ENCODE peak calls at places on chromosomes 2 and 18, in five cellular contexts. M, P, O, F and V are unnamed samples.

GRCh38 chr2:240205348-240205747 is 64.9 kb upstream of the OTOS start:
- DNase-seq in P (no peak), F (no peak), M (peak), O (no peak), V (no peak)

GRCh38 chr2:227407601-227408089 is 19.9 kb upstream of the SCYGR1 start:
- DNase-seq in F (no peak), P (no peak), M (no peak), O (peak), V (peak)

GRCh38 chr2:160433466-160434172 is 60.0 kb downstream of the RBMS1 start:
- DNase-seq in O (no peak), P (peak), F (no peak), M (no peak), V (peak)

GRCh38 chr18:40019797-40020392 is 1935.1 kb upstream of the PIK3C3 start:
- DNase-seq in P (no peak), M (no peak), O (no peak), F (no peak), V (no peak)

GRCh38 chr18:27585602-27586173 is 400.6 kb upstream of the CHST9 start:
- DNase-seq in M (no peak), F (no peak), P (no peak), O (no peak), V (no peak)

GRCh38 chr2:239814136-239814916 is 210.8 kb downstream of the NDUFA10 start:
- DNase-seq in P (no peak), O (peak), F (peak), M (no peak), V (no peak)

GRCh38 chr18:29181151-29181901 is 1004.4 kb upstream of the CDH2 start:
- DNase-seq in P (peak), O (no peak), M (no peak), F (peak), V (no peak)

GRCh38 chr2:183162362-183162761 is 38.1 kb downstream of the NUP35 start:
- DNase-seq in M (no peak), F (no peak), P (no peak), O (no peak), V (no peak)

GRCh38 chr2:173075781-173076556 is at the start of gene MAP3K20:
- DNase-seq in F (peak), P (peak), O (peak), M (peak), V (peak)

GRCh38 chr18:54612237-54612636 is 21.2 kb downstream of the DYNAP start:
- DNase-seq in O (no peak), M (no peak), F (peak), P (no peak), V (no peak)

DNA sequence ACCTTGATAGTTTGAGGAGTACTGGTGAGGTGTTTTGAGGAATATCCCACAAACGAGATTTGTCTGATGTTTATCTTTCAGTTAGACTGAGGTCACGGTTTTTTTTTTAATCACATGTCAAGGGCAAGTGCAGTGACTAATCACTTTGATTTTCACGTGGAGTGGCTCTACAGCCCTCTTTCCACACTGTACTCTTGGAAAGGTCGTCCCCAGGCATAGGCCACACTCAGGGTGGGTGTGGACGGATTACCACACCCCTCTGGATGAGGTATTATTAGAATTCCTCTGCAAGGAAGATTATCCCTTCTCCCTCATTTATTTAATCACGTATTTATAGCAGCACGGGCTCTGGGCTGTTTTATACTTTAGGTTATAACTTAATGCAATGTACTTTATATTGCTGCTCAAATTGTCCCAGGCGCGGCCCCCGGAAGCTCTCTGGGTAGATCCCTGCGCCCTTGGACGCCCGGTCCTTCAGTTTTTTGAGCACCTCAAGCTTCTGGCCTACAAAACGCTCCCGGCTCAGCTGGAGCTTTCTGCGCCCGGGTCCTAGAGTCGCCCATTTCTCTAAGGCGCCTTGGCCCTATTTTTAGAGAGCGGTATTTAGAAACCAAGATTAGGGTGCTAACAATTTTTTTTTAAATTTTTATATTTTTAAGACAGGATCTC is 515 bp upstream of the PLEKHB2 start:
- DNase-seq in O (peak), P (peak), F (peak), M (no peak), V (peak)
- TF ChIP-seq POLR2A in O (no peak), P (no peak), F (no peak), M (no peak), V (no peak)

GRCh38 chr2:129611456-129611855 is 368.0 kb upstream of the RAB6C start:
- DNase-seq in P (no peak), F (no peak), M (no peak), O (no peak), V (no peak)

GRCh38 chr2:129606496-129607270 is 372.8 kb upstream of the RAB6C start:
- DNase-seq in F (no peak), M (no peak), O (no peak), P (no peak), V (no peak)

GRCh38 chr2:129604560-129604959 is 374.9 kb upstream of the RAB6C start:
- DNase-seq in M (no peak), F (no peak), O (no peak), P (no peak), V (no peak)

GRCh38 chr2:129605654-129606053 is 373.8 kb upstream of the RAB6C start:
- DNase-seq in O (no peak), M (no peak), F (no peak), P (no peak), V (no peak)

DNA sequence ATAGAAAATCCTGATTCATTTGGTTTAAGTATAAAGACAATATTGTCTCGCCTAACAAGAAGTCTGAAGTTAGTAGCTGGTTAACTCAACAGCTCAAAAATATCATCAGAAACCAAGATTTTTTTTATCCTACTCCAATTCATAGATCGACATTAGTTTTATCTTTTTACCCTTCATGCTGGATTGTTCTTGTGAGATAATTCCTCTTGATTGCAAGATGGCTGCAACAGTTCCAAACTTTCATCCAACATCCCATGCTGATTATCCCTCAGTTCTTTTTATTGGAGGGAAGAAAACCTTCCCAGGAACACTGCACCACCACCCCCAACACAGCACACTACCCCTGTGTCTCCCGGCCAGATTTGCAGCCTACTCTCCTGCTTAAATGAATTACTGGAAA is 370.2 kb upstream of the RAB6C start:
- DNase-seq in F (no peak), P (no peak), M (no peak), O (no peak), V (no peak)
- H3K4me3 ChIP-seq in F (no peak), P (no peak), M (no peak), O (no peak), V (no peak)

GRCh38 chr2:3535794-3536681 is 16.7 kb upstream of the ADI1 start:
- DNase-seq in F (peak), O (peak), M (no peak), P (peak), V (no peak)
- TF ChIP-seq POLR2A in F (peak), O (no peak), M (no peak), P (peak), V (no peak)

GRCh38 chr2:165328272-165328671 is 89.1 kb downstream of the SCN2A start:
- DNase-seq in P (no peak), O (peak), M (no peak), F (no peak), V (peak)
- H3K4me3 ChIP-seq in P (no peak), O (no peak), M (no peak), F (no peak), V (no peak)

DNA sequence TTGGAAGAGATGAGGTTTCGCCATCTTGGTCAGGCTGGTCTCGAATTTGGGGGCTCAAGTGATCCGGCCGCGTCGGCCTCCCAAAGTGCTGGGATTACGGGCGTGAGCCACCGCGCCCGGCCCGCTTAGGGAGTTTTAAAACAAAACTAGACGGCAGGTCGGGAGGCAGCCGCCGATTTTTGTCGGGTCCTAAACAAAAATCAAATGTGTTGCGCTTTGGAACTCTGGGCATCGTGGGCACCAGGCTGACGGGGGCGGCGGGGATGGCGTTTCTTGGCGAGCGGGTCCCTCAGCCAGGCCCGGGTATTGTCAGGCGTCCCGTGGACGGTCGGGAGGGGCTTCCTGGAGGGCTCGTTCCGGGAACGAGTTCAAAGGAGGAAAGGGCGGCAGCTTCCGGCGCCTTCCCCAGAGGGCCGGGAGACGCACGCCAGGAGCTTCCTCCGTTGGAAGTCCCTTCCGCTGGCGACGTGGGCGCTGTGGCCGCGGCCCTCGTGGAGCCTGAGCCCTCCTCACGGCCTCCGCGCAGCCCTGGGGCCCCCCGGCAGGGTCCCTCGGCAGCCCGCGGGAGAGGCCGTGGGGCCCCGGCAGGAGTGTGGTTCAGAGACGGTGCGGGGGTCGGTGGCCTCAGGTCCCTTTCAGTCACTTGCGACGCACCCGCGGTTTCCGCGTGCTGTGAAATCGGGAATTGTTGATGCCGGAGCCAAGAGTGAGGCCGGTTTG is 59.2 kb downstream of the EMILIN2 start:
- DNase-seq in P (peak), M (peak), O (peak), F (peak), V (peak)
- TF ChIP-seq POLR2A in P (peak), M (no peak), O (no peak), F (no peak), V (no peak)

DNA sequence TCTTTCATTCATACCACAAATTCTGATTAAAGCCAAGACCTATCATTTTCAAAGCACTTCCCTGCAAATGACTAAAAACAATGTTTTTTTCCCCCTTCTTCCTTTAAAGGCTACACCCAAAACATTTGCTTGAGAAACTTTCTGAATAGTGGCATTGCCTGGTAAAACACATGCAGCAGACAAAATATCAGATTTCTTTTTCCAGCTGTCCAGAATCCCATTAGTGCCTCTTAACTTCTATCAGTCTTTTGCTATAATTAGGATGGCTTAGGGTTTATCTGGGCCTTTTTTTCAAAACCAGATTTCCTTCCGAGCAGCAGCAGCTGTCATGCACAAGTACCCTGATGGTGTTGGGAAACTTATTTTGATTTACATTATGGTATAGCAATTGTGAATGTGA is 50.6 kb downstream of the ALPK2 start:
- DNase-seq in P (no peak), O (no peak), F (no peak), M (no peak), V (no peak)
- H3K4me3 ChIP-seq in P (no peak), O (no peak), F (no peak), M (no peak), V (no peak)

GRCh38 chr2:27136751-27137150 is 2.3 kb upstream of the PREB start:
- DNase-seq in M (no peak), P (no peak), O (no peak), F (no peak), V (no peak)

GRCh38 chr2:27133195-27133875 is 1.1 kb downstream of the PREB start:
- DNase-seq in P (no peak), F (peak), O (no peak), M (no peak), V (no peak)

GRCh38 chr2:27135471-27135955 is 1.1 kb upstream of the PREB start:
- DNase-seq in O (no peak), P (no peak), F (no peak), M (no peak), V (peak)

GRCh38 chr2:27134781-27135470 is 490 bp upstream of the PREB start:
- DNase-seq in P (no peak), M (no peak), F (no peak), O (no peak), V (no peak)

GRCh38 chr2:27133905-27134780 is at the start of gene PREB:
- DNase-seq in O (peak), F (peak), P (peak), M (peak), V (peak)
- TF ChIP-seq POLR2A in O (peak), F (peak), P (peak), M (no peak), V (peak)

DNA sequence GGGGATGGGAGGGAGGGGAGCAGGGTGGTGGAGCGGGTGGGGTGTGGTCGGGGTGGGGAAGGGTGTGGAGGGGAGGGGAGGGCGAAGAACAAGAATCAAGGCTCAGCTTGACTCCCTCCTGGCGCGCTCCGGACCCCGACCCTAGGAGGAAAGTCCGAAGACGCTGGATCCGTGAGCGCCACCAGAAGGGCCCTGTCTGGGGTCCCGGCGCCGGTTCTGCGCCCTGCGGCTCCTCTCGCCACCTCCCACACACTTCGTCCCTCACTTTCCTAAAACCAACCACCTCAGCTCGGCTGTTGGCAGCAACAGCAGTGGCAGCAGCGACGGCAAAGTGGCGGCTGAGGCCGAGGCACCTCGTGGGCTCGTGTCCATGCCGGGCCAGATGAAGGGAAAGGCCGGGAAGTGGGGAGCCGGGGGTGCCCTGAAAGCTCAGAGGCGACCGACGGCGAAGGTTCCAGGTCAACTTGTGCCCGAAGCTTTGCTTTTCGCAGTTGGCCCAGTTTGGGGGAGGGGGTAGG is 2.1 kb downstream of the KLHL14 start:
- DNase-seq in M (peak), F (peak), P (no peak), O (no peak), V (no peak)
- H3K4me3 ChIP-seq in M (peak), F (no peak), P (peak), O (peak), V (no peak)

DNA sequence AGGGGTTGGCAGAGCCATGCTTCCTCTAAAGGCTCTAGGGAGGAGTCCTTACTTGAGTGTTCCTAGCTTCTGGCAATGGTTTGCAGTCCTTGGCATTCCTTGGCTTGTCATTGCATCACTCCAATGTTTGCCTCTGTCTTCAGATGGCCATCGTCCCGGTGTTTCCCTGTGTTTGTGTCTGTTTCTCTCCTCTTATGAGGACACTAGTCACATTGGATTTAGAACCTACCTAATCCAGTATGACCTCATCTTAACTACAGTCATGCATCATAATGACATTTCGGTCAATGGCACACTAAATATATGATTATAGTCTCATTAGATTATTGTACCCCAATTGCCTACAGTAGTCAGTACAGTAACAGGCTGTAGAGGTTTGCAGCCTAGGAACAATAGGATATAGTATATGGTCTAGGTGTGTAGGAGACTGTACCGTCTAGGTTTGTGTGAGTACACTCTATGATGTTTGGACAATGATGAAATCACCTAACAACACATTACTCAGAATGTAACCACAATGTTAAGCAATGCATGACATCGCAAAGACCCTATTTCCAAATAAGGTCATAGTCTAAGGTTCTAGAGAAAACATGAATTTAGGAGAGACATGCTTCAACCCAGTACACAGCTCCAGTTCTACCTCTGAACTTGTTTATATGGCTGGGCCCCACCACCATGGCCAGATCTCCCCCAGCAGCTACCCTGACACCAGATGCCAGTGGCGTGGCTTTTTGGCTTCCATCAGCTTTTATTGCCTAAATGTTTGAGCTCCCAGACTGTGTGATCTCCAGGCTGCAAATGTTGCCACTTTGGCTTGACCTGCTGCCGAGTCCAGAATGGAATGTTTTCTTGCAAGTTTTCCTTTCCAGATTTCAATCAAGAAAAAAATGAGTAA is 22.1 kb downstream of the SRD5A2 start:
- DNase-seq in M (no peak), O (no peak), P (no peak), F (no peak), V (peak)
- TF ChIP-seq POLR2A in M (no peak), O (no peak), P (no peak), F (no peak), V (no peak)

DNA sequence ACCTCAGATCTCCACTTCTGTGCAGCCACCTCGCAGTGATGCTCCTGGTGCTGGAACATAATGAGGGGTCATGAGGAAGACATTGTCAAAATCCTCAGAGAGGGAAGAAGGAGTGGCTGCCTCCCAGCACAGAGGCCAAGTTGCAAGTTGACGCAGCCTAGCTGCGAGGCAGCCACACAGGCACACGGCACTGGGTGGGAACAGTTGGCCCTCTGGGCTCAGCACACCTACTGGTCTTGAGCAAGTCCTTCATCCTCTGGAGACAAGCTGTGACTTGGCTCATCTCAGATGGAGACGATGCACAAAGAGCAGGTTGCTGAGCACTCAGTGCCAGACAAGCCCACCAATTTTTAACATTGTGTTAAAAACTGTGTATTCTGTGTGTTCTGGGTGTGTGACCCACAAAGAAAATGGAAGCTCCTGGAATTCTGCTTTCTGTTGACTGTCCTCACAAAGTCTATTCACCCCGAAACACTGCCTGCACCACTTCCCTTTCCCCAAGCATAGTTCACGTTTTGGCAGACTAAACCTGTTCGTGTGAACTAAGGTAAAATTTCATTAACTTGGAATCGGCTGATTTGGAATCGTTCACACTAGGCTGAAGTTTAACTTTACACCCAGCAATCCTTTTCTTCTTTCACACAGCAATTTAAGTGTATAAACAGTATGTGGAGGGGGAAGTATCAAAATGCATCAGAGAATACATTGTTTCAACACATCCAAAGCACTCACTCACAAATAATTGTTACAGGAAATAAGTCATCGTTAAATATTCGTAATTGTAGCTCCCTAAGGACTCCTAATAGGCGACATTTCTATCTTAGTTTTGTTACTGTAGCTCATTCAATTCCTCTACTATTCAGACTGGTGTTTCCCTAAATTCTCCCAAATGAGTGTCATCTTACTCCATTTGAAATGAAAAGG is 266.6 kb upstream of the ID2 start:
- DNase-seq in M (no peak), F (no peak), P (no peak), O (no peak), V (peak)
- H3K4me3 ChIP-seq in M (no peak), F (no peak), P (no peak), O (no peak), V (no peak)